ENCODE peak calls at places on chromosomes 6 and 20, in ten cellular contexts. H is NCI-H1105; W is HepG2; U is colonic mucosa; J is Calu3; K is fibroblast of lung; V is neural progenitor cell; I is T-helper 1 cell; C is adrenal gland; L is activated CD4-positive, alpha-beta memory T cell treated with anti-CD3 and anti-CD28 coated beads, Interleukin-2, amount 10 ng/mL, durations not matched to agents 7 days and 5 days. Y is an unnamed sample.

GRCh38 chr20:3766381-3766780 is 1.2 kb downstream of the ADISSP start:
- DNase-seq in H (no peak), W (no peak), U (no peak), J (no peak), K (no peak), V (no peak), I (no peak), C (no peak), L (no peak), Y (no peak)

GRCh38 chr6:1015819-1016218 is 296.1 kb upstream of the FOXQ1 start:
- DNase-seq in H (no peak), W (peak; percentile 64), U (no peak), J (peak; percentile 4), K (no peak), V (peak; percentile 18), I (no peak), C (no peak), L (no peak), Y (no peak)

GRCh38 chr6:5753187-5753586 is 253.5 kb downstream of the NRN1 start:
- DNase-seq in H (no peak), W (no peak), U (no peak), J (no peak), K (no peak), V (no peak), I (no peak), C (no peak), L (no peak), Y (no peak)

GRCh38 chr6:133092771-133093170 is 148.4 kb upstream of the EYA4 start:
- DNase-seq in H (no peak), W (no peak), U (no peak), J (no peak), K (no peak), V (no peak), I (no peak), C (no peak), L (no peak), Y (no peak)

GRCh38 chr20:9018346-9018745 is 50.5 kb upstream of the PLCB4 start:
- DNase-seq in H (no peak), W (no peak), U (no peak), J (no peak), K (no peak), V (no peak), I (no peak), C (no peak), L (no peak), Y (no peak)

GRCh38 chr6:44046516-44047178 is 80.6 kb downstream of the MRPL14 start:
- DNase-seq in H (no peak), W (no peak), U (no peak), J (no peak), K (no peak), V (no peak), I (no peak), C (no peak), L (no peak), Y (no peak)

GRCh38 chr20:49207071-49207470 is 12.1 kb upstream of the DDX27 start:
- DNase-seq in H (no peak), W (peak; percentile 76), U (no peak), J (peak; percentile 27), K (no peak), V (no peak), I (no peak), C (no peak), L (no peak), Y (no peak)

GRCh38 chr20:31670371-31671228 is 32.9 kb downstream of the COX4I2 start:
- DNase-seq in H (no peak), W (no peak), U (peak; percentile 67), J (no peak), K (no peak), V (no peak), I (no peak), C (peak; percentile 67), L (no peak), Y (no peak)

GRCh38 chr20:45834797-45835161 is 1.2 kb downstream of the SNX21 start:
- DNase-seq in H (no peak), W (no peak), U (no peak), J (no peak), K (no peak), V (no peak), I (no peak), C (no peak), L (no peak), Y (no peak)

GRCh38 chr20:50621068-50621467 is 70.3 kb downstream of the RIPOR3 start:
- DNase-seq in H (no peak), W (no peak), U (no peak), J (no peak), K (no peak), V (no peak), I (no peak), C (no peak), L (no peak), Y (no peak)

GRCh38 chr6:129882510-129883023 is 21.5 kb upstream of the TMEM244 start:
- DNase-seq in H (no peak), W (no peak), U (no peak), J (no peak), K (no peak), V (no peak), I (no peak), C (no peak), L (no peak), Y (no peak)

GRCh38 chr6:118283759-118284158 is 264.3 kb upstream of the PLN start:
- DNase-seq in H (peak; percentile 79), W (peak; percentile 59), U (peak; percentile 23), J (peak; percentile 59), K (peak; percentile 55), V (peak; percentile 70), I (peak; percentile 11), C (peak; percentile 47), L (peak; percentile 40), Y (peak; percentile 68)

GRCh38 chr20:38799248-38799647 is 6.2 kb upstream of the PPP1R16B start:
- DNase-seq in H (no peak), W (no peak), U (no peak), J (no peak), K (no peak), V (no peak), I (no peak), C (no peak), L (peak; percentile 24), Y (peak; percentile 18)

GRCh38 chr20:45343867-45344721 is 4.1 kb downstream of the SDC4 start:
- DNase-seq in H (no peak), W (peak; percentile 97), U (peak; percentile 80), J (peak; percentile 91), K (peak; percentile 93), V (no peak), I (no peak), C (peak; percentile 92), L (no peak), Y (no peak)

GRCh38 chr20:40706977-40707582 is 18.0 kb upstream of the MAFB start:
- DNase-seq in H (no peak), W (peak; percentile 91), U (no peak), J (peak; percentile 66), K (no peak), V (peak; percentile 85), I (no peak), C (no peak), L (no peak), Y (no peak)

GRCh38 chr20:62850333-62850974 is 11.2 kb downstream of the TCFL5 start:
- DNase-seq in H (no peak), W (no peak), U (no peak), J (no peak), K (no peak), V (no peak), I (no peak), C (no peak), L (no peak), Y (peak; percentile 74)

GRCh38 chr6:113920663-113921267 is 50.2 kb downstream of the HDAC2 start:
- DNase-seq in H (no peak), W (peak; percentile 6), U (no peak), J (no peak), K (no peak), V (no peak), I (no peak), C (no peak), L (peak; percentile 26), Y (no peak)

GRCh38 chr6:19301980-19302379 is 535.2 kb upstream of the ID4 start:
- DNase-seq in H (no peak), W (no peak), U (no peak), J (no peak), K (peak; percentile 83), V (peak; percentile 40), I (no peak), C (no peak), L (no peak), Y (no peak)

GRCh38 chr6:3410385-3411360 is 46.2 kb downstream of the SLC22A23 start:
- DNase-seq in H (peak; percentile 66), W (peak; percentile 95), U (peak; percentile 87), J (peak; percentile 60), K (peak; percentile 48), V (peak; percentile 92), I (peak; percentile 30), C (peak; percentile 28), L (peak; percentile 51), Y (peak; percentile 78)

GRCh38 chr20:41081276-41081814 is 52.7 kb downstream of the TOP1 start:
- DNase-seq in H (no peak), W (no peak), U (no peak), J (no peak), K (peak; percentile 67), V (no peak), I (no peak), C (no peak), L (no peak), Y (no peak)

GRCh38 chr6:16168858-16169257 is 40.0 kb downstream of the MYLIP start:
- DNase-seq in H (peak; percentile 46), W (peak; percentile 32), U (no peak), J (no peak), K (peak; percentile 24), V (peak; percentile 59), I (no peak), C (no peak), L (no peak), Y (no peak)

GRCh38 chr6:71028236-71028876 is 71.5 kb upstream of the B3GAT2 start:
- DNase-seq in H (no peak), W (peak; percentile 3), U (no peak), J (no peak), K (no peak), V (no peak), I (no peak), C (no peak), L (no peak), Y (no peak)

GRCh38 chr6:167559675-167560479 is 235.0 kb downstream of the TTLL2 start:
- DNase-seq in H (no peak), W (peak; percentile 97), U (peak; percentile 49), J (no peak), K (no peak), V (peak; percentile 39), I (no peak), C (peak; percentile 13), L (no peak), Y (peak; percentile 43)

GRCh38 chr6:4969609-4970285 is 34.1 kb downstream of the RPP40 start:
- DNase-seq in H (no peak), W (no peak), U (no peak), J (no peak), K (no peak), V (peak; percentile 63), I (no peak), C (no peak), L (no peak), Y (no peak)

GRCh38 chr6:149438855-149439254 is 38.8 kb downstream of the SUMO4 start:
- DNase-seq in H (no peak), W (no peak), U (no peak), J (no peak), K (no peak), V (no peak), I (no peak), C (no peak), L (no peak), Y (no peak)

GRCh38 chr20:63446174-63447024 is 26.1 kb downstream of the KCNQ2 start:
- DNase-seq in H (no peak), W (no peak), U (no peak), J (no peak), K (no peak), V (no peak), I (no peak), C (no peak), L (no peak), Y (no peak)

GRCh38 chr20:23641936-23642751 is 4.4 kb upstream of the CST3 start:
- DNase-seq in H (no peak), W (no peak), U (no peak), J (no peak), K (peak; percentile 72), V (no peak), I (no peak), C (peak; percentile 75), L (no peak), Y (no peak)

GRCh38 chr6:10598084-10598960 is 77.2 kb downstream of the GCNT2 start:
- DNase-seq in H (no peak), W (no peak), U (no peak), J (no peak), K (no peak), V (no peak), I (no peak), C (no peak), L (no peak), Y (no peak)